ENCODE peak calls at places on chromosomes 1 and 21, in four cellular contexts. C is choroid plexus epithelial cell; O is activated CD8-positive, alpha-beta memory T cell treated with anti-CD3 and anti-CD28 coated beads for 48 hours; J is EL. G is an unnamed sample.
A peak's percentile ranks its signal among the peaks of the same experiment; 100 is the strongest.

GRCh38 chr1:225999912-226000337 is 782 bp upstream of the SDE2 start:
- DNase-seq in O (no peak), J (no peak), C (peak; percentile 90), G (no peak)

GRCh38 chr1:205916541-205916940 is 26.7 kb downstream of the SLC26A9 start:
- DNase-seq in O (no peak), J (peak; percentile 26), C (peak; percentile 40), G (no peak)

GRCh38 chr1:112251766-112252506 is 144.1 kb upstream of the CTTNBP2NL start:
- DNase-seq in J (peak; percentile 75), C (peak; percentile 25), O (no peak), G (no peak)

GRCh38 chr1:207020709-207021107 is 11.8 kb downstream of the C1orf116 start:
- DNase-seq in J (peak; percentile 41), C (no peak), O (no peak), G (no peak)

GRCh38 chr1:205595435-205595834 is 36.4 kb downstream of the ELK4 start:
- DNase-seq in O (no peak), J (no peak), C (no peak), G (no peak)

GRCh38 chr1:157252473-157252872 is 114.3 kb upstream of the ETV3 start:
- DNase-seq in J (no peak), O (no peak), C (peak; percentile 27), G (no peak)

GRCh38 chr1:116115476-116115875 is 4.3 kb downstream of the MAB21L3 start:
- DNase-seq in C (peak; percentile 50), O (no peak), J (peak; percentile 93), G (no peak)

GRCh38 chr1:174743654-174744561 is 255.8 kb upstream of the CACYBP start:
- DNase-seq in O (no peak), C (peak; percentile 76), J (peak; percentile 49), G (no peak)

GRCh38 chr1:65323246-65323645 is 13.9 kb downstream of the DNAJC6 start:
- DNase-seq in O (no peak), C (no peak), J (peak; percentile 17), G (no peak)

GRCh38 chr21:31993826-31994791 is 121.3 kb downstream of the HUNK start:
- DNase-seq in J (no peak), C (no peak), O (no peak), G (no peak)

GRCh38 chr1:62735491-62736171 is 47.4 kb upstream of the DOCK7 start:
- DNase-seq in J (peak; percentile 87), O (no peak), C (peak; percentile 61), G (no peak)

GRCh38 chr1:1433804-1434130 is 1.7 kb upstream of the VWA1 start:
- DNase-seq in J (peak; percentile 21), C (peak; percentile 62), O (peak; percentile 23), G (no peak)